ENCODE peak calls at places on chromosome 13, in nine cellular contexts. N is thyroid gland; F is nephron progenitor cell; Q is activated CD8-positive, alpha-beta T cell treated with anti-CD3 and anti-CD28 coated beads for 36 hours; B is psoas muscle; V is uterus; L is ovary; H is lower lobe of right lung; E is heart left ventricle. X is an unnamed sample.

GRCh38 chr13:90908792-90909191 is 438.7 kb upstream of the MIR17HG start:
- DNase-seq in L (no peak), Q (no peak), E (no peak), N (no peak), F (no peak), H (no peak), B (no peak), V (no peak), X (no peak)

GRCh38 chr13:63554157-63554556 is 2138.5 kb upstream of the PCDH20 start:
- DNase-seq in Q (no peak), V (no peak), H (no peak), B (no peak), N (no peak), F (no peak), E (no peak), L (no peak), X (no peak)

GRCh38 chr13:108681986-108682562 is 52.7 kb downstream of the MYO16 start:
- DNase-seq in H (no peak), V (no peak), L (no peak), B (no peak), F (no peak), Q (no peak), E (no peak), N (no peak), X (no peak)

GRCh38 chr13:98648676-98649075 is 71.8 kb upstream of the STK24 start:
- DNase-seq in B (no peak), N (no peak), V (no peak), H (no peak), E (no peak), L (no peak), Q (no peak), F (no peak), X (no peak)

GRCh38 chr13:111251646-111252448 is 68.6 kb upstream of the TEX29 start:
- DNase-seq in Q (no peak), V (no peak), L (no peak), N (no peak), F (no peak), E (no peak), B (no peak), H (no peak), X (no peak)

GRCh38 chr13:21242236-21242635 is 65.8 kb downstream of the MRPL57 start:
- DNase-seq in N (no peak), V (no peak), Q (peak; percentile 31), H (no peak), B (no peak), L (no peak), E (no peak), F (peak; percentile 30), X (peak; percentile 47)

GRCh38 chr13:59677966-59678814 is 485.5 kb downstream of the DIAPH3 start:
- DNase-seq in B (no peak), E (no peak), F (no peak), H (no peak), Q (peak; percentile 5), L (no peak), N (no peak), V (no peak), X (peak; percentile 35)

GRCh38 chr13:85277753-85278152 is 521.5 kb downstream of the SLITRK6 start:
- DNase-seq in L (no peak), E (no peak), N (no peak), B (no peak), F (no peak), H (no peak), V (no peak), Q (no peak), X (no peak)

GRCh38 chr13:70375718-70376117 is 267.5 kb upstream of the KLHL1 start:
- DNase-seq in L (no peak), B (no peak), E (no peak), V (no peak), N (no peak), F (no peak), Q (no peak), H (no peak), X (no peak)

GRCh38 chr13:113453962-113454361 is 674 bp upstream of the ADPRHL1 start:
- DNase-seq in E (no peak), F (no peak), B (peak; percentile 44), L (no peak), H (no peak), V (peak; percentile 3), N (no peak), Q (no peak), X (no peak)

GRCh38 chr13:35160921-35161320 is 218.9 kb downstream of the NBEA start:
- DNase-seq in E (no peak), Q (no peak), B (no peak), F (no peak), V (no peak), N (no peak), L (no peak), H (no peak), X (no peak)

GRCh38 chr13:114146173-114146572 is 13.8 kb upstream of the RASA3 start:
- DNase-seq in E (no peak), L (no peak), Q (no peak), V (no peak), B (no peak), N (no peak), H (no peak), F (no peak), X (no peak)

GRCh38 chr13:57629821-57630235 is 1.7 kb upstream of the PCDH17 start:
- DNase-seq in V (peak; percentile 74), B (peak; percentile 82), E (peak; percentile 89), N (peak; percentile 59), L (peak; percentile 58), F (peak; percentile 96), H (peak; percentile 73), Q (peak; percentile 27), X (peak; percentile 96)

GRCh38 chr13:37618554-37618953 is 20.0 kb upstream of the POSTN start:
- DNase-seq in H (no peak), B (no peak), L (no peak), E (no peak), F (no peak), Q (no peak), V (no peak), N (no peak), X (no peak)

GRCh38 chr13:32530841-32531253 is 7.7 kb downstream of the N4BP2L2 start:
- DNase-seq in Q (no peak), N (no peak), B (no peak), H (no peak), F (no peak), V (peak; percentile 30), E (no peak), L (no peak), X (no peak)

GRCh38 chr13:67156718-67157049 is 73.5 kb downstream of the PCDH9 start:
- DNase-seq in L (no peak), H (peak; percentile 25), Q (no peak), B (no peak), N (no peak), V (no peak), E (no peak), F (no peak), X (no peak)

GRCh38 chr13:42271337-42272114 is 426 bp upstream of the AKAP11 start:
- DNase-seq in H (peak; percentile 95), V (peak; percentile 96), F (peak; percentile 85), B (peak; percentile 96), E (peak; percentile 94), Q (peak; percentile 96), L (peak; percentile 95), N (peak; percentile 91), X (peak; percentile 89)
- TF ChIP-seq CTCF in H (no peak), V (no peak), F (no peak), B (no peak), E (no peak), Q (no peak), L (no peak), N (no peak), X (no peak)

DNA sequence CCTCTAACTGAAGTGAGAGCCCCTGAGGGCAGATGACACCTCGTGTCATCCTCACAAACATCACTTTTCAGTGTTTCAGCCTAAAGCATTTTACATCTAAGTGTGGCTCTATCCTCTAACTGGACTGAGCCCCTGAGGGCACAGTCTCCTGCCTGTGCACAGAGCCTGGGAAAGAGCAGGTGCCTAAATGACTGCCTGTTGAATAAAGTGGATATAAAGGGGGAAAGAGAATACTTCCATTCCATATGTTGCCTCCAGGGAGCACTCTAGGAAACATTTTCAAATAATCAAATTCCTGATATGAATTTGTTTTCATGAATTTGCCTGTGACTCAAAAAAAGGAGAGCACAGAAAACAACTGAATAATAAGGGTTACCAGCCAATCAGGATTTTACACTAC is 32.2 kb downstream of the CNMD start:
- DNase-seq in Q (no peak), L (no peak), V (no peak), N (no peak), E (no peak), F (no peak), B (no peak), H (no peak), X (no peak)
- TF ChIP-seq CTCF in Q (no peak), L (no peak), V (no peak), N (no peak), E (no peak), F (peak; percentile 7), B (no peak), H (no peak), X (no peak)

GRCh38 chr13:75473472-75473871 is 8.5 kb downstream of the TBC1D4 start:
- DNase-seq in L (no peak), F (no peak), B (no peak), N (no peak), V (no peak), E (no peak), Q (no peak), H (no peak), X (no peak)
- TF ChIP-seq CTCF in L (no peak), F (no peak), B (no peak), N (no peak), V (no peak), E (no peak), Q (no peak), H (no peak), X (no peak)

GRCh38 chr13:48072304-48072703 is 22.6 kb downstream of the MED4 start:
- DNase-seq in E (no peak), Q (no peak), L (no peak), V (no peak), F (no peak), N (no peak), B (no peak), H (no peak), X (no peak)

GRCh38 chr13:48081739-48082138 is 13.2 kb downstream of the MED4 start:
- DNase-seq in N (no peak), B (no peak), E (no peak), F (no peak), Q (no peak), V (no peak), H (no peak), L (no peak), X (no peak)

GRCh38 chr13:48072787-48073186 is 22.1 kb downstream of the MED4 start:
- DNase-seq in E (no peak), N (no peak), L (no peak), H (no peak), V (no peak), Q (no peak), B (no peak), F (no peak), X (no peak)

GRCh38 chr13:48074006-48074405 is 20.9 kb downstream of the MED4 start:
- DNase-seq in E (no peak), N (no peak), H (no peak), F (no peak), V (no peak), Q (no peak), B (no peak), L (no peak), X (no peak)

DNA sequence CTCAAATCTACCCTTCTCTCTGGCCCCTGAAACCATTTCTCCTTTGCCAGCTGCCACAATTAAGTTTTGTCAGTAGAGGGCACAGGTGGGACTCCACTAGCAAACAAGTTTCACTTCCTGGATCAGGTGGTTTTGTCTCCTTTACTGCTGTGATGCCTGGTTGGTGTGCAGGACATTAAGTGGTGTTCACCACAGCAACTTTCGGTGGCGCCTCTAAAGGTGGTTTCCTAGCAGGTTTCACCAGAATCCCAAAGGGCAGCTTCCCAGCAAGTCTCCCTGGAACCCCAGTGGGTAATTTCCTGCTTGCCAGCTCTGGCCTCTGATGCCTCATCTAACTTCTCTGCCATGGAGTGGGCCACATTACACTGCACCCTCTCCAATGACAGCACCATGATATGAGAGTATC is 16.6 kb downstream of the MED4 start:
- DNase-seq in V (no peak), B (no peak), E (no peak), N (no peak), Q (peak; percentile 57), F (no peak), H (no peak), L (no peak), X (no peak)
- TF ChIP-seq CTCF in V (no peak), B (no peak), E (no peak), N (no peak), Q (peak; percentile 7), F (no peak), H (no peak), L (no peak), X (no peak)

X was measured in endothelial cell.